ENCODE peak calls at places on chromosome X, in seven cellular contexts. Z, I, D, M, Y, B and R are unnamed samples.

GRCh38 chrX:100625985-100626491 is 10.6 kb downstream of the TSPAN6 start:
- DNase-seq in Z (no peak), I (no peak), D (no peak), M (no peak), Y (no peak), B (no peak), R (no peak)

GRCh38 chrX:66728818-66729271 is 90.0 kb upstream of the EDA2R start:
- DNase-seq in Z (peak; percentile 40), I (peak; percentile 15), D (peak; percentile 65), M (peak; percentile 73), Y (no peak), B (peak; percentile 1), R (no peak)

GRCh38 chrX:9337056-9337455 is 127.8 kb upstream of the TBL1X start:
- DNase-seq in Z (no peak), I (no peak), D (no peak), M (no peak), Y (no peak), B (no peak), R (no peak)

GRCh38 chrX:134426285-134426684 is 33.7 kb upstream of the HPRT1 start:
- DNase-seq in Z (no peak), I (no peak), D (no peak), M (no peak), Y (no peak), B (no peak), R (no peak)

GRCh38 chrX:65723706-65724105 is 56.3 kb downstream of the MSN start:
- DNase-seq in Z (no peak), I (peak; percentile 7), D (no peak), M (no peak), Y (no peak), B (no peak), R (no peak)

GRCh38 chrX:7120578-7121219 is 26.8 kb upstream of the STS start:
- DNase-seq in Z (no peak), I (no peak), D (no peak), M (peak; percentile 80), Y (peak; percentile 78), B (no peak), R (peak; percentile 74)

GRCh38 chrX:25198891-25199290 is 183.1 kb upstream of the ARX start:
- DNase-seq in Z (no peak), I (no peak), D (no peak), M (no peak), Y (no peak), B (no peak), R (no peak)

GRCh38 chrX:65035451-65035779 is 59.2 kb upstream of the ZC4H2 start:
- DNase-seq in Z (peak; percentile 34), I (no peak), D (no peak), M (no peak), Y (peak; percentile 31), B (peak; percentile 1), R (no peak)

GRCh38 chrX:139566981-139567380 is 36.4 kb downstream of the F9 start:
- DNase-seq in Z (no peak), I (no peak), D (no peak), M (no peak), Y (no peak), B (no peak), R (no peak)

GRCh38 chrX:136797787-136798186 is 17.1 kb upstream of the ARHGEF6 start:
- DNase-seq in Z (no peak), I (no peak), D (no peak), M (no peak), Y (no peak), B (no peak), R (no peak)

GRCh38 chrX:72126048-72126415 is 5.7 kb downstream of the RTL5 start:
- DNase-seq in Z (peak; percentile 39), I (no peak), D (no peak), M (no peak), Y (no peak), B (no peak), R (peak; percentile 25)

GRCh38 chrX:23826653-23827052 is 43.7 kb downstream of the SAT1 start:
- DNase-seq in Z (no peak), I (no peak), D (no peak), M (no peak), Y (no peak), B (no peak), R (no peak)

GRCh38 chrX:113124693-113125092 is 284.1 kb upstream of the AMOT start:
- DNase-seq in Z (no peak), I (no peak), D (no peak), M (no peak), Y (no peak), B (no peak), R (no peak)

GRCh38 chrX:155865193-155865592 is 16.0 kb upstream of the VAMP7 start:
- DNase-seq in Z (no peak), I (no peak), D (no peak), M (no peak), Y (no peak), B (no peak), R (no peak)

GRCh38 chrX:105781794-105782193 is 40.5 kb upstream of the NRK start:
- DNase-seq in Z (peak; percentile 38), I (no peak), D (no peak), M (no peak), Y (no peak), B (no peak), R (no peak)

GRCh38 chrX:55908685-55909212 is 191.2 kb downstream of the RRAGB start:
- DNase-seq in Z (no peak), I (no peak), D (no peak), M (no peak), Y (peak; percentile 40), B (peak; percentile 22), R (no peak)

GRCh38 chrX:40278340-40279090 is 180.8 kb upstream of the BCOR start:
- DNase-seq in Z (no peak), I (peak; percentile 21), D (no peak), M (peak; percentile 43), Y (no peak), B (no peak), R (no peak)

GRCh38 chrX:118272237-118272636 is 73.7 kb upstream of the WDR44 start:
- DNase-seq in Z (no peak), I (no peak), D (no peak), M (no peak), Y (no peak), B (no peak), R (no peak)

GRCh38 chrX:151726751-151727150 is 7.8 kb upstream of the CNGA2 start:
- DNase-seq in Z (no peak), I (no peak), D (peak; percentile 46), M (no peak), Y (no peak), B (no peak), R (no peak)

GRCh38 chrX:16785247-16786138 is 773 bp upstream of the TXLNG start:
- DNase-seq in Z (no peak), I (no peak), D (peak; percentile 68), M (peak; percentile 30), Y (no peak), B (no peak), R (no peak)

GRCh38 chrX:109357714-109358113 is 124.2 kb downstream of the GUCY2F start:
- DNase-seq in Z (no peak), I (no peak), D (no peak), M (no peak), Y (no peak), B (no peak), R (no peak)

GRCh38 chrX:7090506-7091095 is 56.9 kb upstream of the STS start:
- DNase-seq in Z (no peak), I (no peak), D (no peak), M (no peak), Y (no peak), B (no peak), R (no peak)

GRCh38 chrX:135973025-135973547 is 702 bp downstream of the MMGT1 start:
- DNase-seq in Z (no peak), I (no peak), D (no peak), M (peak; percentile 13), Y (no peak), B (no peak), R (no peak)

GRCh38 chrX:2931155-2931554 is 2.0 kb upstream of the ARSD start:
- DNase-seq in Z (no peak), I (no peak), D (no peak), M (no peak), Y (no peak), B (no peak), R (no peak)

GRCh38 chrX:110418220-110418856 is 59.7 kb downstream of the RTL9 start:
- DNase-seq in Z (no peak), I (no peak), D (no peak), M (peak; percentile 26), Y (no peak), B (no peak), R (peak; percentile 22)

GRCh38 chrX:114178126-114178525 is 405.8 kb upstream of the HTR2C start:
- DNase-seq in Z (no peak), I (no peak), D (no peak), M (no peak), Y (no peak), B (no peak), R (no peak)

GRCh38 chrX:139971394-139971749 is 6.1 kb upstream of the CXorf66 start:
- DNase-seq in Z (no peak), I (no peak), D (no peak), M (no peak), Y (no peak), B (no peak), R (no peak)

GRCh38 chrX:103941201-103941975 is 21.0 kb upstream of the TMSB15B start:
- DNase-seq in Z (no peak), I (no peak), D (no peak), M (peak; percentile 28), Y (peak; percentile 22), B (peak; percentile 23), R (peak; percentile 30)

GRCh38 chrX:133335027-133335426 is 80.3 kb downstream of the GPC4 start:
- DNase-seq in Z (no peak), I (no peak), D (no peak), M (no peak), Y (peak; percentile 25), B (peak; percentile 5), R (peak; percentile 31)

GRCh38 chrX:75038925-75039324 is 113.7 kb upstream of the NEXMIF start:
- DNase-seq in Z (no peak), I (no peak), D (no peak), M (no peak), Y (no peak), B (no peak), R (no peak)

GRCh38 chrX:31588355-31588754 is 516.5 kb upstream of the FTHL17 start:
- DNase-seq in Z (no peak), I (no peak), D (no peak), M (no peak), Y (no peak), B (no peak), R (no peak)

GRCh38 chrX:120604359-120604782 is 470 bp downstream of the MCTS1 start:
- DNase-seq in Z (no peak), I (no peak), D (no peak), M (peak; percentile 46), Y (peak; percentile 19), B (peak; percentile 35), R (peak; percentile 78)

GRCh38 chrX:100358766-100359165 is 51.3 kb downstream of the PCDH19 start:
- DNase-seq in Z (no peak), I (no peak), D (no peak), M (no peak), Y (no peak), B (no peak), R (peak; percentile 71)

GRCh38 chrX:54930291-54931049 is 9.8 kb downstream of the TRO start:
- DNase-seq in Z (no peak), I (no peak), D (no peak), M (no peak), Y (no peak), B (no peak), R (no peak)

GRCh38 chrX:110734894-110735541 is 60.6 kb downstream of the CHRDL1 start:
- DNase-seq in Z (no peak), I (no peak), D (no peak), M (no peak), Y (no peak), B (no peak), R (no peak)

GRCh38 chrX:9555354-9555753 is 90.5 kb downstream of the TBL1X start:
- DNase-seq in Z (no peak), I (no peak), D (no peak), M (no peak), Y (no peak), B (no peak), R (no peak)

GRCh38 chrX:15127010-15127409 is 142.9 kb downstream of the ASB9 start:
- DNase-seq in Z (no peak), I (no peak), D (no peak), M (no peak), Y (no peak), B (no peak), R (no peak)